ENCODE peak calls at places on chromosome 6, in nine cellular contexts. One of them, this sample, is unnamed.

GRCh38 chr6:30752164-30752927 is 8.0 kb upstream of the IER3 start:
- DNase-seq in iPS-NIHi11: peak
- DNase-seq in pancreas: peak
- DNase-seq in activated CD8-positive, alpha-beta T cell treated with anti-CD3 and anti-CD28 coated beads for 36 hours: no peak
- DNase-seq in Right ventricle myocardium superior: peak
- DNase-seq in stimulated activated CD4-positive, alpha-beta T cell treated with anti-CD3 and anti-CD28 coated beads, Interleukin-4, amount 100 ng/mL, for 24 hours: no peak
- DNase-seq in T-helper 1 cell: no peak
- DNase-seq in activated CD4-positive, alpha-beta T cell treated with anti-CD3 and anti-CD28 coated beads, Interleukin-2, amount 50 U/mL, for 24 hours: no peak
- DNase-seq in EL: peak
- DNase-seq in this sample: peak

GRCh38 chr6:36963451-36964290 is 9.1 kb downstream of the PI16 start:
- DNase-seq in Right ventricle myocardium superior: peak
- DNase-seq in T-helper 1 cell: no peak
- DNase-seq in activated CD8-positive, alpha-beta T cell treated with anti-CD3 and anti-CD28 coated beads for 36 hours: peak
- DNase-seq in EL: peak
- DNase-seq in stimulated activated CD4-positive, alpha-beta T cell treated with anti-CD3 and anti-CD28 coated beads, Interleukin-4, amount 100 ng/mL, for 24 hours: no peak
- DNase-seq in pancreas: peak
- DNase-seq in iPS-NIHi11: no peak
- DNase-seq in activated CD4-positive, alpha-beta T cell treated with anti-CD3 and anti-CD28 coated beads, Interleukin-2, amount 50 U/mL, for 24 hours: no peak
- DNase-seq in this sample: no peak

GRCh38 chr6:28673417-28673799 is 147.7 kb downstream of the GPX5 start:
- DNase-seq in activated CD8-positive, alpha-beta T cell treated with anti-CD3 and anti-CD28 coated beads for 36 hours: no peak
- DNase-seq in activated CD4-positive, alpha-beta T cell treated with anti-CD3 and anti-CD28 coated beads, Interleukin-2, amount 50 U/mL, for 24 hours: no peak
- DNase-seq in iPS-NIHi11: no peak
- DNase-seq in pancreas: no peak
- DNase-seq in EL: no peak
- DNase-seq in stimulated activated CD4-positive, alpha-beta T cell treated with anti-CD3 and anti-CD28 coated beads, Interleukin-4, amount 100 ng/mL, for 24 hours: no peak
- DNase-seq in Right ventricle myocardium superior: no peak
- DNase-seq in T-helper 1 cell: no peak
- DNase-seq in this sample: no peak

GRCh38 chr6:152897807-152898399 is 84.9 kb downstream of the FBXO5 start:
- DNase-seq in Right ventricle myocardium superior: peak
- DNase-seq in iPS-NIHi11: peak
- DNase-seq in pancreas: peak
- DNase-seq in activated CD8-positive, alpha-beta T cell treated with anti-CD3 and anti-CD28 coated beads for 36 hours: peak
- DNase-seq in EL: peak
- DNase-seq in activated CD4-positive, alpha-beta T cell treated with anti-CD3 and anti-CD28 coated beads, Interleukin-2, amount 50 U/mL, for 24 hours: peak
- DNase-seq in T-helper 1 cell: peak
- DNase-seq in stimulated activated CD4-positive, alpha-beta T cell treated with anti-CD3 and anti-CD28 coated beads, Interleukin-4, amount 100 ng/mL, for 24 hours: peak
- DNase-seq in this sample: peak

GRCh38 chr6:134065706-134066105 is 13.3 kb upstream of the SLC2A12 start:
- DNase-seq in stimulated activated CD4-positive, alpha-beta T cell treated with anti-CD3 and anti-CD28 coated beads, Interleukin-4, amount 100 ng/mL, for 24 hours: peak
- DNase-seq in activated CD4-positive, alpha-beta T cell treated with anti-CD3 and anti-CD28 coated beads, Interleukin-2, amount 50 U/mL, for 24 hours: no peak
- DNase-seq in EL: peak
- DNase-seq in pancreas: no peak
- DNase-seq in iPS-NIHi11: peak
- DNase-seq in Right ventricle myocardium superior: no peak
- DNase-seq in T-helper 1 cell: no peak
- DNase-seq in activated CD8-positive, alpha-beta T cell treated with anti-CD3 and anti-CD28 coated beads for 36 hours: peak
- DNase-seq in this sample: no peak

GRCh38 chr6:108944058-108944457 is 95.8 kb downstream of the ARMC2 start:
- DNase-seq in Right ventricle myocardium superior: no peak
- DNase-seq in T-helper 1 cell: no peak
- DNase-seq in iPS-NIHi11: no peak
- DNase-seq in EL: no peak
- DNase-seq in pancreas: no peak
- DNase-seq in stimulated activated CD4-positive, alpha-beta T cell treated with anti-CD3 and anti-CD28 coated beads, Interleukin-4, amount 100 ng/mL, for 24 hours: no peak
- DNase-seq in activated CD8-positive, alpha-beta T cell treated with anti-CD3 and anti-CD28 coated beads for 36 hours: no peak
- DNase-seq in activated CD4-positive, alpha-beta T cell treated with anti-CD3 and anti-CD28 coated beads, Interleukin-2, amount 50 U/mL, for 24 hours: no peak
- DNase-seq in this sample: no peak

GRCh38 chr6:139823099-139823807 is 448.8 kb upstream of the CITED2 start:
- DNase-seq in pancreas: no peak
- DNase-seq in EL: no peak
- DNase-seq in T-helper 1 cell: no peak
- DNase-seq in activated CD4-positive, alpha-beta T cell treated with anti-CD3 and anti-CD28 coated beads, Interleukin-2, amount 50 U/mL, for 24 hours: no peak
- DNase-seq in iPS-NIHi11: no peak
- DNase-seq in activated CD8-positive, alpha-beta T cell treated with anti-CD3 and anti-CD28 coated beads for 36 hours: no peak
- DNase-seq in stimulated activated CD4-positive, alpha-beta T cell treated with anti-CD3 and anti-CD28 coated beads, Interleukin-4, amount 100 ng/mL, for 24 hours: no peak
- DNase-seq in Right ventricle myocardium superior: no peak
- DNase-seq in this sample: no peak

GRCh38 chr6:159929819-159930218 is 39.0 kb downstream of the MAS1 start:
- DNase-seq in Right ventricle myocardium superior: no peak
- DNase-seq in stimulated activated CD4-positive, alpha-beta T cell treated with anti-CD3 and anti-CD28 coated beads, Interleukin-4, amount 100 ng/mL, for 24 hours: peak
- DNase-seq in pancreas: peak
- DNase-seq in T-helper 1 cell: peak
- DNase-seq in iPS-NIHi11: no peak
- DNase-seq in activated CD8-positive, alpha-beta T cell treated with anti-CD3 and anti-CD28 coated beads for 36 hours: peak
- DNase-seq in activated CD4-positive, alpha-beta T cell treated with anti-CD3 and anti-CD28 coated beads, Interleukin-2, amount 50 U/mL, for 24 hours: peak
- DNase-seq in EL: no peak
- DNase-seq in this sample: peak

GRCh38 chr6:155248021-155249001 is 15.5 kb upstream of the CLDN20 start:
- DNase-seq in iPS-NIHi11: peak
- DNase-seq in activated CD4-positive, alpha-beta T cell treated with anti-CD3 and anti-CD28 coated beads, Interleukin-2, amount 50 U/mL, for 24 hours: no peak
- DNase-seq in Right ventricle myocardium superior: no peak
- DNase-seq in activated CD8-positive, alpha-beta T cell treated with anti-CD3 and anti-CD28 coated beads for 36 hours: peak
- DNase-seq in pancreas: no peak
- DNase-seq in T-helper 1 cell: no peak
- DNase-seq in EL: peak
- DNase-seq in stimulated activated CD4-positive, alpha-beta T cell treated with anti-CD3 and anti-CD28 coated beads, Interleukin-4, amount 100 ng/mL, for 24 hours: peak
- DNase-seq in this sample: peak

GRCh38 chr6:169292340-169293124 is 38.9 kb upstream of the THBS2 start:
- DNase-seq in activated CD4-positive, alpha-beta T cell treated with anti-CD3 and anti-CD28 coated beads, Interleukin-2, amount 50 U/mL, for 24 hours: no peak
- DNase-seq in iPS-NIHi11: no peak
- DNase-seq in EL: peak
- DNase-seq in activated CD8-positive, alpha-beta T cell treated with anti-CD3 and anti-CD28 coated beads for 36 hours: no peak
- DNase-seq in Right ventricle myocardium superior: no peak
- DNase-seq in stimulated activated CD4-positive, alpha-beta T cell treated with anti-CD3 and anti-CD28 coated beads, Interleukin-4, amount 100 ng/mL, for 24 hours: no peak
- DNase-seq in pancreas: no peak
- DNase-seq in T-helper 1 cell: no peak
- DNase-seq in this sample: peak

GRCh38 chr6:40550096-40550731 is 37.0 kb downstream of the LRFN2 start:
- DNase-seq in pancreas: no peak
- DNase-seq in stimulated activated CD4-positive, alpha-beta T cell treated with anti-CD3 and anti-CD28 coated beads, Interleukin-4, amount 100 ng/mL, for 24 hours: peak
- DNase-seq in Right ventricle myocardium superior: no peak
- DNase-seq in activated CD8-positive, alpha-beta T cell treated with anti-CD3 and anti-CD28 coated beads for 36 hours: peak
- DNase-seq in EL: peak
- DNase-seq in T-helper 1 cell: no peak
- DNase-seq in activated CD4-positive, alpha-beta T cell treated with anti-CD3 and anti-CD28 coated beads, Interleukin-2, amount 50 U/mL, for 24 hours: no peak
- DNase-seq in iPS-NIHi11: peak
- DNase-seq in this sample: peak

GRCh38 chr6:14141531-14141930 is 24.0 kb downstream of the CD83 start:
- DNase-seq in Right ventricle myocardium superior: no peak
- DNase-seq in activated CD4-positive, alpha-beta T cell treated with anti-CD3 and anti-CD28 coated beads, Interleukin-2, amount 50 U/mL, for 24 hours: no peak
- DNase-seq in stimulated activated CD4-positive, alpha-beta T cell treated with anti-CD3 and anti-CD28 coated beads, Interleukin-4, amount 100 ng/mL, for 24 hours: no peak
- DNase-seq in T-helper 1 cell: no peak
- DNase-seq in pancreas: no peak
- DNase-seq in EL: no peak
- DNase-seq in activated CD8-positive, alpha-beta T cell treated with anti-CD3 and anti-CD28 coated beads for 36 hours: no peak
- DNase-seq in iPS-NIHi11: no peak
- DNase-seq in this sample: no peak

GRCh38 chr6:49839957-49840356 is 26.4 kb downstream of the CRISP1 start:
- DNase-seq in EL: no peak
- DNase-seq in Right ventricle myocardium superior: no peak
- DNase-seq in activated CD4-positive, alpha-beta T cell treated with anti-CD3 and anti-CD28 coated beads, Interleukin-2, amount 50 U/mL, for 24 hours: no peak
- DNase-seq in activated CD8-positive, alpha-beta T cell treated with anti-CD3 and anti-CD28 coated beads for 36 hours: no peak
- DNase-seq in T-helper 1 cell: no peak
- DNase-seq in iPS-NIHi11: no peak
- DNase-seq in pancreas: no peak
- DNase-seq in stimulated activated CD4-positive, alpha-beta T cell treated with anti-CD3 and anti-CD28 coated beads, Interleukin-4, amount 100 ng/mL, for 24 hours: no peak
- DNase-seq in this sample: no peak

GRCh38 chr6:42337985-42338572 is 113.6 kb downstream of the TRERF1 start:
- DNase-seq in iPS-NIHi11: no peak
- DNase-seq in pancreas: no peak
- DNase-seq in T-helper 1 cell: no peak
- DNase-seq in activated CD8-positive, alpha-beta T cell treated with anti-CD3 and anti-CD28 coated beads for 36 hours: no peak
- DNase-seq in Right ventricle myocardium superior: no peak
- DNase-seq in EL: no peak
- DNase-seq in activated CD4-positive, alpha-beta T cell treated with anti-CD3 and anti-CD28 coated beads, Interleukin-2, amount 50 U/mL, for 24 hours: no peak
- DNase-seq in stimulated activated CD4-positive, alpha-beta T cell treated with anti-CD3 and anti-CD28 coated beads, Interleukin-4, amount 100 ng/mL, for 24 hours: no peak
- DNase-seq in this sample: no peak

GRCh38 chr6:86685230-86685797 is 252.0 kb upstream of the HTR1E start:
- DNase-seq in stimulated activated CD4-positive, alpha-beta T cell treated with anti-CD3 and anti-CD28 coated beads, Interleukin-4, amount 100 ng/mL, for 24 hours: no peak
- DNase-seq in EL: no peak
- DNase-seq in activated CD8-positive, alpha-beta T cell treated with anti-CD3 and anti-CD28 coated beads for 36 hours: no peak
- DNase-seq in Right ventricle myocardium superior: no peak
- DNase-seq in T-helper 1 cell: no peak
- DNase-seq in pancreas: no peak
- DNase-seq in iPS-NIHi11: no peak
- DNase-seq in activated CD4-positive, alpha-beta T cell treated with anti-CD3 and anti-CD28 coated beads, Interleukin-2, amount 50 U/mL, for 24 hours: no peak
- DNase-seq in this sample: no peak

GRCh38 chr6:84791233-84791632 is 26.8 kb upstream of the TBX18 start:
- DNase-seq in pancreas: no peak
- DNase-seq in stimulated activated CD4-positive, alpha-beta T cell treated with anti-CD3 and anti-CD28 coated beads, Interleukin-4, amount 100 ng/mL, for 24 hours: no peak
- DNase-seq in activated CD8-positive, alpha-beta T cell treated with anti-CD3 and anti-CD28 coated beads for 36 hours: no peak
- DNase-seq in T-helper 1 cell: no peak
- DNase-seq in iPS-NIHi11: no peak
- DNase-seq in activated CD4-positive, alpha-beta T cell treated with anti-CD3 and anti-CD28 coated beads, Interleukin-2, amount 50 U/mL, for 24 hours: no peak
- DNase-seq in Right ventricle myocardium superior: no peak
- DNase-seq in EL: peak
- DNase-seq in this sample: no peak

GRCh38 chr6:90780141-90780540 is 193.3 kb upstream of the MAP3K7 start:
- DNase-seq in pancreas: no peak
- DNase-seq in activated CD4-positive, alpha-beta T cell treated with anti-CD3 and anti-CD28 coated beads, Interleukin-2, amount 50 U/mL, for 24 hours: no peak
- DNase-seq in Right ventricle myocardium superior: no peak
- DNase-seq in iPS-NIHi11: no peak
- DNase-seq in stimulated activated CD4-positive, alpha-beta T cell treated with anti-CD3 and anti-CD28 coated beads, Interleukin-4, amount 100 ng/mL, for 24 hours: no peak
- DNase-seq in EL: no peak
- DNase-seq in activated CD8-positive, alpha-beta T cell treated with anti-CD3 and anti-CD28 coated beads for 36 hours: no peak
- DNase-seq in T-helper 1 cell: no peak
- DNase-seq in this sample: no peak

GRCh38 chr6:3176562-3177355 is 19.4 kb upstream of the TUBB2A start:
- DNase-seq in stimulated activated CD4-positive, alpha-beta T cell treated with anti-CD3 and anti-CD28 coated beads, Interleukin-4, amount 100 ng/mL, for 24 hours: peak
- DNase-seq in pancreas: no peak
- DNase-seq in activated CD4-positive, alpha-beta T cell treated with anti-CD3 and anti-CD28 coated beads, Interleukin-2, amount 50 U/mL, for 24 hours: no peak
- DNase-seq in iPS-NIHi11: no peak
- DNase-seq in T-helper 1 cell: no peak
- DNase-seq in Right ventricle myocardium superior: no peak
- DNase-seq in activated CD8-positive, alpha-beta T cell treated with anti-CD3 and anti-CD28 coated beads for 36 hours: peak
- DNase-seq in EL: peak
- DNase-seq in this sample: peak

GRCh38 chr6:27157461-27158315 is 89.8 kb upstream of the PRSS16 start:
- DNase-seq in stimulated activated CD4-positive, alpha-beta T cell treated with anti-CD3 and anti-CD28 coated beads, Interleukin-4, amount 100 ng/mL, for 24 hours: peak
- DNase-seq in activated CD4-positive, alpha-beta T cell treated with anti-CD3 and anti-CD28 coated beads, Interleukin-2, amount 50 U/mL, for 24 hours: peak
- DNase-seq in T-helper 1 cell: peak
- DNase-seq in EL: peak
- DNase-seq in activated CD8-positive, alpha-beta T cell treated with anti-CD3 and anti-CD28 coated beads for 36 hours: peak
- DNase-seq in Right ventricle myocardium superior: peak
- DNase-seq in pancreas: peak
- DNase-seq in iPS-NIHi11: peak
- DNase-seq in this sample: peak

GRCh38 chr6:10540073-10540746 is 19.1 kb downstream of the GCNT2 start:
- DNase-seq in stimulated activated CD4-positive, alpha-beta T cell treated with anti-CD3 and anti-CD28 coated beads, Interleukin-4, amount 100 ng/mL, for 24 hours: no peak
- DNase-seq in iPS-NIHi11: no peak
- DNase-seq in activated CD8-positive, alpha-beta T cell treated with anti-CD3 and anti-CD28 coated beads for 36 hours: no peak
- DNase-seq in pancreas: no peak
- DNase-seq in Right ventricle myocardium superior: no peak
- DNase-seq in EL: no peak
- DNase-seq in T-helper 1 cell: no peak
- DNase-seq in activated CD4-positive, alpha-beta T cell treated with anti-CD3 and anti-CD28 coated beads, Interleukin-2, amount 50 U/mL, for 24 hours: no peak
- DNase-seq in this sample: no peak

GRCh38 chr6:148761532-148761951 is 14.7 kb downstream of the UST start:
- DNase-seq in T-helper 1 cell: peak
- DNase-seq in Right ventricle myocardium superior: peak
- DNase-seq in iPS-NIHi11: no peak
- DNase-seq in EL: no peak
- DNase-seq in pancreas: no peak
- DNase-seq in stimulated activated CD4-positive, alpha-beta T cell treated with anti-CD3 and anti-CD28 coated beads, Interleukin-4, amount 100 ng/mL, for 24 hours: no peak
- DNase-seq in activated CD4-positive, alpha-beta T cell treated with anti-CD3 and anti-CD28 coated beads, Interleukin-2, amount 50 U/mL, for 24 hours: no peak
- DNase-seq in activated CD8-positive, alpha-beta T cell treated with anti-CD3 and anti-CD28 coated beads for 36 hours: peak
- DNase-seq in this sample: no peak

GRCh38 chr6:22411408-22412105 is 114.7 kb upstream of the PRL start:
- DNase-seq in iPS-NIHi11: no peak
- DNase-seq in stimulated activated CD4-positive, alpha-beta T cell treated with anti-CD3 and anti-CD28 coated beads, Interleukin-4, amount 100 ng/mL, for 24 hours: no peak
- DNase-seq in activated CD4-positive, alpha-beta T cell treated with anti-CD3 and anti-CD28 coated beads, Interleukin-2, amount 50 U/mL, for 24 hours: no peak
- DNase-seq in activated CD8-positive, alpha-beta T cell treated with anti-CD3 and anti-CD28 coated beads for 36 hours: no peak
- DNase-seq in T-helper 1 cell: no peak
- DNase-seq in EL: peak
- DNase-seq in pancreas: no peak
- DNase-seq in Right ventricle myocardium superior: no peak
- DNase-seq in this sample: no peak

GRCh38 chr6:1310628-1311399 is 1.1 kb upstream of the FOXQ1 start:
- DNase-seq in Right ventricle myocardium superior: no peak
- DNase-seq in EL: no peak
- DNase-seq in activated CD4-positive, alpha-beta T cell treated with anti-CD3 and anti-CD28 coated beads, Interleukin-2, amount 50 U/mL, for 24 hours: no peak
- DNase-seq in stimulated activated CD4-positive, alpha-beta T cell treated with anti-CD3 and anti-CD28 coated beads, Interleukin-4, amount 100 ng/mL, for 24 hours: no peak
- DNase-seq in activated CD8-positive, alpha-beta T cell treated with anti-CD3 and anti-CD28 coated beads for 36 hours: no peak
- DNase-seq in pancreas: peak
- DNase-seq in iPS-NIHi11: peak
- DNase-seq in T-helper 1 cell: no peak
- DNase-seq in this sample: no peak